ENCODE peak calls at places on chromosome 1, in six cellular contexts. V, Z, S, Y, N and I are unnamed samples.

GRCh38 chr1:35220976-35221375 is 28.0 kb upstream of the SFPQ start:
- DNase-seq in V (peak), Z (peak), S (peak), Y (no peak), N (peak), I (peak)

GRCh38 chr1:9294910-9295636 is 2.4 kb downstream of the SPSB1 start:
- DNase-seq in V (peak), Z (no peak), S (no peak), Y (no peak), N (no peak), I (peak)

GRCh38 chr1:12316331-12316730 is 86.5 kb downstream of the VPS13D start:
- DNase-seq in V (no peak), Z (no peak), S (no peak), Y (no peak), N (no peak), I (no peak)

GRCh38 chr1:207702317-207702716 is 49.5 kb upstream of the CD46 start:
- DNase-seq in V (no peak), Z (no peak), S (no peak), Y (no peak), N (no peak), I (no peak)

GRCh38 chr1:36465731-36466369 is 1.7 kb upstream of the MRPS15 start:
- DNase-seq in V (no peak), Z (no peak), S (no peak), Y (no peak), N (no peak), I (no peak)

GRCh38 chr1:247102381-247102780 is 1.8 kb downstream of the ZNF669 start:
- DNase-seq in V (no peak), Z (no peak), S (no peak), Y (no peak), N (no peak), I (no peak)

GRCh38 chr1:171645553-171646336 is 6.7 kb downstream of the MYOC start:
- DNase-seq in V (no peak), Z (no peak), S (no peak), Y (no peak), N (no peak), I (no peak)

GRCh38 chr1:21262282-21263051 is 27.8 kb downstream of the ECE1 start:
- DNase-seq in V (peak), Z (peak), S (no peak), Y (no peak), N (peak), I (peak)

GRCh38 chr1:10646347-10646861 is 150.0 kb downstream of the CASZ1 start:
- DNase-seq in V (peak), Z (no peak), S (peak), Y (no peak), N (peak), I (peak)

GRCh38 chr1:75539230-75540116 is 71.4 kb downstream of the SLC44A5 start:
- DNase-seq in V (peak), Z (no peak), S (no peak), Y (no peak), N (no peak), I (peak)

GRCh38 chr1:174769961-174770549 is 229.7 kb upstream of the CACYBP start:
- DNase-seq in V (peak), Z (peak), S (peak), Y (peak), N (peak), I (peak)

GRCh38 chr1:214678386-214678785 is 75.4 kb downstream of the CENPF start:
- DNase-seq in V (peak), Z (peak), S (no peak), Y (no peak), N (no peak), I (peak)

GRCh38 chr1:236421022-236421421 is 26.9 kb downstream of the EDARADD start:
- DNase-seq in V (peak), Z (peak), S (no peak), Y (no peak), N (peak), I (no peak)

GRCh38 chr1:192153276-192153675 is 5.0 kb upstream of the RGS18 start:
- DNase-seq in V (no peak), Z (no peak), S (no peak), Y (no peak), N (no peak), I (peak)

GRCh38 chr1:168252204-168252733 is 26.5 kb downstream of the SFT2D2 start:
- DNase-seq in V (no peak), Z (no peak), S (no peak), Y (no peak), N (no peak), I (no peak)

GRCh38 chr1:204051258-204051657 is 21.7 kb upstream of the SOX13 start:
- DNase-seq in V (no peak), Z (no peak), S (no peak), Y (no peak), N (no peak), I (no peak)

GRCh38 chr1:185656663-185657062 is 77.5 kb upstream of the HMCN1 start:
- DNase-seq in V (no peak), Z (peak), S (no peak), Y (no peak), N (no peak), I (no peak)

GRCh38 chr1:45306319-45306718 is 20.4 kb upstream of the HPDL start:
- DNase-seq in V (no peak), Z (no peak), S (peak), Y (peak), N (no peak), I (peak)

GRCh38 chr1:165928075-165928731 is 100.8 kb downstream of the UCK2 start:
- DNase-seq in V (peak), Z (peak), S (peak), Y (no peak), N (peak), I (peak)

GRCh38 chr1:108892356-108893140 is 15.8 kb downstream of the GPSM2 start:
- DNase-seq in V (no peak), Z (no peak), S (no peak), Y (no peak), N (no peak), I (peak)

GRCh38 chr1:12414444-12415238 is 184.8 kb downstream of the VPS13D start:
- DNase-seq in V (no peak), Z (no peak), S (no peak), Y (no peak), N (no peak), I (no peak)

GRCh38 chr1:228002792-228003191 is 4.0 kb upstream of the WNT3A start:
- DNase-seq in V (no peak), Z (no peak), S (no peak), Y (no peak), N (no peak), I (no peak)

GRCh38 chr1:151790940-151791651 is 796 bp upstream of the TDRKH start:
- DNase-seq in V (peak), Z (peak), S (peak), Y (no peak), N (peak), I (peak)

GRCh38 chr1:19511117-19511516 is 25.8 kb upstream of the CAPZB start:
- DNase-seq in V (no peak), Z (no peak), S (peak), Y (no peak), N (no peak), I (no peak)

GRCh38 chr1:19514391-19514831 is 29.1 kb upstream of the CAPZB start:
- DNase-seq in V (no peak), Z (no peak), S (no peak), Y (no peak), N (no peak), I (no peak)

GRCh38 chr1:19512545-19512944 is 27.2 kb upstream of the CAPZB start:
- DNase-seq in V (no peak), Z (no peak), S (no peak), Y (no peak), N (no peak), I (no peak)

GRCh38 chr1:19517017-19517416 is 31.7 kb upstream of the CAPZB start:
- DNase-seq in V (no peak), Z (no peak), S (no peak), Y (no peak), N (no peak), I (no peak)
- TF ChIP-seq MYC in V (no peak), Z (no peak), S (no peak), Y (no peak), N (no peak), I (no peak)

DNA sequence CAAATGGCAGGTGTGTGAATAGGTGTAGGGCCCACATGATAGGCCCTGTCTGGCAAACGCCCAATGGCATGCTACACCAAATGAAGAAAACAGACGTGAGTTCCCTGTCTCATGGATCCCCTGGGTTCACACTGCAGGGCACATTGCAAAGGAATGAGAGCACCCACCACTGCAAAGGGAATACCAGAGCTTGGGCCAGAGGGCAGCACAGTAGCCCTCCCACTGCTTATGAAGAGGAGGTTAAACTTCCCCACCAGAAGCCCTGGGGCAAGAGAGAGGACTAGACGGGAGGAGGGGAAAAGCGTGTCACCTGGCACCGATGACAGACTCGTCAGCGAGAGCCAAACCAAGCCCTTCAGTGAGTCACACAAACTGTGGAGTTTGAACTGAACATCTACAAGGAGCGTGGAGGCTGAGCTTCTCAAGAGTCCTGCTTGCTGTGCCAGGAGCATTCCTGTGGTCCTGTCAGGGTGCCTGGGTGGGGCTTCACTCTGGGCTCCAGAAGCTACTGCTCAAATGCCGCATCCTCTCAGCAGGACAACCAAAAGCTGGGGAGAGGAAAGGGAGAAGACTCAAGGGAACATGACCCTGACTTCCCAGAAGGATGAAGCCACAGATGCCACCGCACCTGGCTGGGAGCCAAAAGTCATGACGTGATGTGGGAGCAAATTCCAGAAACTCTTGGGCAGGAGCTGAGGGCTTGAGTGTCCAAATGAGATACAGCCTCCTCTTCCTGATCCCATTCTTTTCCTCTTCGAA is 61.1 kb downstream of the TOMM20 start:
- DNase-seq in V (peak), Z (peak), S (peak), Y (no peak), N (no peak), I (no peak)
- TF ChIP-seq MYC in V (no peak), Z (no peak), S (no peak), Y (no peak), N (no peak), I (no peak)

GRCh38 chr1:232901255-232901654 is 49.2 kb upstream of the NTPCR start:
- DNase-seq in V (no peak), Z (no peak), S (no peak), Y (no peak), N (no peak), I (no peak)
- TF ChIP-seq MYC in V (no peak), Z (no peak), S (no peak), Y (no peak), N (no peak), I (no peak)

GRCh38 chr1:67818725-67819301 is 14.5 kb downstream of the GNG12 start:
- DNase-seq in V (no peak), Z (peak), S (no peak), Y (no peak), N (no peak), I (no peak)
- TF ChIP-seq MYC in V (no peak), Z (no peak), S (no peak), Y (no peak), N (no peak), I (no peak)

GRCh38 chr1:81111818-81112217 is 688.9 kb upstream of the ADGRL2 start:
- DNase-seq in V (no peak), Z (no peak), S (no peak), Y (no peak), N (no peak), I (peak)
- TF ChIP-seq MYC in V (no peak), Z (no peak), S (no peak), Y (no peak), N (no peak), I (no peak)